ENCODE peak calls at places on chromosome 11, in four cellular contexts. K is aorta, T is tibial artery, U is neuronal stem cell. I is an unnamed sample.

GRCh38 chr11:73218106-73218829 is at the start of gene P2RY2:
- DNase-seq in K (peak; percentile 92), T (peak; percentile 87), U (peak; percentile 67), I (no peak)

GRCh38 chr11:126476977-126477376 is 121.5 kb downstream of the ST3GAL4 start:
- DNase-seq in K (no peak), T (no peak), U (no peak), I (no peak)

GRCh38 chr11:130087294-130087926 is 17.7 kb downstream of the APLP2 start:
- DNase-seq in K (no peak), T (no peak), U (no peak), I (no peak)

GRCh38 chr11:107752954-107753822 is 41.3 kb upstream of the SLN start:
- DNase-seq in K (no peak), T (no peak), U (no peak), I (no peak)

GRCh38 chr11:77411238-77411637 is 62.7 kb downstream of the PAK1 start:
- DNase-seq in K (no peak), T (peak; percentile 65), U (no peak), I (peak; percentile 9)

GRCh38 chr11:74570266-74571061 is 21.9 kb upstream of the POLD3 start:
- DNase-seq in K (no peak), T (no peak), U (peak; percentile 37), I (no peak)

GRCh38 chr11:47689480-47689879 is 25.7 kb downstream of the AGBL2 start:
- DNase-seq in K (no peak), T (no peak), U (no peak), I (no peak)

GRCh38 chr11:100757636-100758035 is 70.5 kb downstream of the ARHGAP42 start:
- DNase-seq in K (no peak), T (no peak), U (no peak), I (no peak)

GRCh38 chr11:120832609-120833221 is 191.2 kb upstream of the TBCEL start:
- DNase-seq in K (no peak), T (no peak), U (peak; percentile 32), I (no peak)

GRCh38 chr11:15816270-15816871 is 540.0 kb downstream of the SOX6 start:
- DNase-seq in K (no peak), T (peak; percentile 77), U (no peak), I (no peak)

GRCh38 chr11:26665946-26666345 is 55.9 kb downstream of the SLC5A12 start:
- DNase-seq in K (no peak), T (no peak), U (no peak), I (no peak)

GRCh38 chr11:86427441-86427840 is 52.8 kb downstream of the CCDC81 start:
- DNase-seq in K (no peak), T (no peak), U (no peak), I (no peak)

GRCh38 chr11:29755474-29755873 is 261.4 kb downstream of the KCNA4 start:
- DNase-seq in K (peak; percentile 48), T (no peak), U (no peak), I (no peak)

GRCh38 chr11:20599424-20600346 is at the start of gene SLC6A5:
- DNase-seq in K (no peak), T (no peak), U (peak; percentile 85), I (no peak)

GRCh38 chr11:73797457-73797856 is 9.8 kb downstream of the MRPL48 start:
- DNase-seq in K (no peak), T (no peak), U (no peak), I (peak; percentile 74)

GRCh38 chr11:2481253-2481652 is 36.4 kb downstream of the KCNQ1 start:
- DNase-seq in K (no peak), T (no peak), U (no peak), I (no peak)

GRCh38 chr11:13983081-13983751 is 20.7 kb downstream of the SPON1 start:
- DNase-seq in K (peak; percentile 62), T (no peak), U (no peak), I (no peak)

GRCh38 chr11:102446606-102447005 is 6.0 kb downstream of the TMEM123 start:
- DNase-seq in K (no peak), T (no peak), U (no peak), I (no peak)

GRCh38 chr11:86978756-86979608 is 23.8 kb upstream of the FZD4 start:
- DNase-seq in K (no peak), T (no peak), U (no peak), I (no peak)

GRCh38 chr11:102683277-102683676 is 22.3 kb downstream of the MMP27 start:
- DNase-seq in K (no peak), T (no peak), U (no peak), I (no peak)

GRCh38 chr11:120126543-120126942 is 11.4 kb downstream of the TRIM29 start:
- DNase-seq in K (no peak), T (no peak), U (no peak), I (no peak)

GRCh38 chr11:61921446-61921845 is 4.1 kb upstream of the RAB3IL1 start:
- DNase-seq in K (peak; percentile 37), T (no peak), U (no peak), I (peak; percentile 17)

GRCh38 chr11:1112351-1113191 is 37.9 kb downstream of the MUC2 start:
- DNase-seq in K (peak; percentile 57), T (peak; percentile 44), U (no peak), I (no peak)

GRCh38 chr11:64923944-64924909 is at the start of gene PPP2R5B:
- DNase-seq in K (peak; percentile 97), T (peak; percentile 97), U (peak; percentile 80), I (peak; percentile 93)

GRCh38 chr11:64925536-64926449 is 1.3 kb downstream of the PPP2R5B start:
- DNase-seq in K (peak; percentile 78), T (no peak), U (no peak), I (no peak)

GRCh38 chr11:64921384-64921783 is 3.1 kb upstream of the PPP2R5B start:
- DNase-seq in K (no peak), T (no peak), U (no peak), I (no peak)

GRCh38 chr11:64924910-64925284 is 408 bp downstream of the PPP2R5B start:
- DNase-seq in K (no peak), T (no peak), U (no peak), I (no peak)

DNA sequence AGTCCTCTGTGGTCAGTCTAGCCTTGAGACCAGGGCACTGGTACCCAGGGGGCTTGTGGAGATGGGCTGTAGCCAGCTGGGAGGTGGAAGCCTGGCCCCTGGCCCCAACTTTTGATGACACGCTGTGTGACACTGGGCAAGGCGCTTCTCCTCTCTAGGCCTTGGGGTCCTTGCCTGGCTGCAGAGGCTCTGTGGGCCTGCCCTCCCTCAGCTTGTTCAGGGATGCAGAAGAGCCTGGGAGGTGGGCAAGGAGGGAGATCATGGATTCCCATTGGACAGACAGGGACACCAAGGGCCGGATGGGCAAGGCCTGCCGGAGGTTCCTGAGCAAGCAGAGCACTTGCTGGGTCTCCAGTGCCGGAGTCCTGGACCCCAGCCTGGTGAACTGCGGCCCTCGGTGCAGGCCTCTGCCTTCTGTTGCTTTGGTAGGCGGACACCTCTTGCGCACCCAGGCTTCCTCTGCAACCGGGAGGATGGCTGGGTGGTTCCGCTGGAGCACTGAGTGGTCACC is 1.3 kb upstream of the PPP2R5B start:
- DNase-seq in K (no peak), T (no peak), U (no peak), I (no peak)
- H3K4me3 ChIP-seq in K (no peak overlapping the region), T (no peak overlapping the region), U (no peak overlapping the region), I (peak overlapping the region; percentile 80)

GRCh38 chr11:66619080-66619554 is 2.7 kb downstream of the RBM14 start:
- DNase-seq in K (no peak), T (no peak), U (no peak), I (no peak)
- H3K4me3 ChIP-seq in K (peak overlapping the region; percentile 14), T (peak overlapping the region; percentile 92), U (peak overlapping the region; percentile 84), I (peak overlapping the region; percentile 93)

GRCh38 chr11:124896071-124896750 is 1.5 kb downstream of the ROBO4 start:
- DNase-seq in K (no peak), T (peak; percentile 63), U (no peak), I (no peak)
- H3K4me3 ChIP-seq in K (no peak overlapping the region), T (peak overlapping the region; percentile 4), U (no peak overlapping the region), I (peak overlapping the region; percentile 30)

DNA sequence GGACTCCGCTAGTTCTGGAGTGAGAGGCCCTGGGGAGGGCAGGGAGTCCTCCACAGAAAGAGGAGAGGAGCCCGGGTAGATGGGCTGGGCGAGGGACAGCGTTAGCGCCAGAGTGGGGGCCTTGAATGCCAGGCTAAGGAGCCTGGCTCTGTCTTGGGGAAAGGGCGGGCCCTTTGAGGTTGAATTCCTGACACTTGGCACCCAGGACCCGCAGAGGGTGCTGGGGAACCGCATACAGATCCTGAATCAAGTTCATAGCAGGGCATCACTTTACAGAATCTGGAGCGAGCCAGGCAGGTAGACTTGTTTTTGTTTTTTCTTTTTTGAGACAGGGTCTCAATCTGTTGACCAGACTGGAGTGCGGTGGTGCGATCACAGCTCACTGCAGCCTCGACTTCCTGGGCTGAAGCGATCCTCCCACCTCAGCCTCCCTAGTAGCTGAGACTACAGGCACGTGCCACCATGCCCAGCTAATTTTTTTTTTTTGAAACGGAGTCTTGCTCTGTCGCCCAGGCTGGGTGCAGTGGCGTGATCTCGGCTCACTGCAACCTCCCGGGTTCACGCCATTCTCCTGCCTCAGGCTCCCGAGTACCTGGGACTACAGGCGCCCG is 6.0 kb downstream of the CARNS1 start:
- DNase-seq in K (no peak), T (no peak), U (no peak), I (no peak)
- H3K4me3 ChIP-seq in K (no peak overlapping the region), T (peak overlapping the region; percentile 64), U (peak overlapping the region; percentile 67), I (peak overlapping the region; percentile 55)

DNA sequence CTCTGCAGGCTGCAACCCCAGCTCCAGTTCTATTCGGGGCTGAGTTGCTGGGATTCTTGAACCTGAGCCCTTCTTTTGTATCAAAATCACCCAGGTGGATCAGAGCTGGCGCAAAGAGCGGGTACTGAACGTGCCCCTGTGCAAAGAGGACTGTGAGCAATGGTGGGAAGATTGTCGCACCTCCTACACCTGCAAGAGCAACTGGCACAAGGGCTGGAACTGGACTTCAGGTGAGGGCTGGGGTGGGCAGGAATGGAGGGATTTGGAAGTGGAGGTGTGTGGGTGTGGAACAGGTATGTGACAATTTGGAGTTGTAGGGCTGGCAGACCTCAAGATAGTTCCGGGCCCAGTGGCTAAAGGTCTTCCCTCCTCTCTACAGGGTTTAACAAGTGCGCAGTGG is 3.6 kb downstream of the FOLR1 start:
- DNase-seq in K (no peak), T (peak; percentile 31), U (no peak), I (no peak)
- H3K4me3 ChIP-seq in K (no peak overlapping the region), T (no peak overlapping the region), U (no peak overlapping the region), I (no peak overlapping the region)

GRCh38 chr11:110431212-110432073 is 1.7 kb downstream of the FDX1 start:
- DNase-seq in K (no peak), T (no peak), U (no peak), I (no peak)
- H3K4me3 ChIP-seq in K (peak overlapping the region; percentile 1), T (peak overlapping the region; percentile 84), U (peak overlapping the region; percentile 97), I (peak overlapping the region; percentile 83)

DNA sequence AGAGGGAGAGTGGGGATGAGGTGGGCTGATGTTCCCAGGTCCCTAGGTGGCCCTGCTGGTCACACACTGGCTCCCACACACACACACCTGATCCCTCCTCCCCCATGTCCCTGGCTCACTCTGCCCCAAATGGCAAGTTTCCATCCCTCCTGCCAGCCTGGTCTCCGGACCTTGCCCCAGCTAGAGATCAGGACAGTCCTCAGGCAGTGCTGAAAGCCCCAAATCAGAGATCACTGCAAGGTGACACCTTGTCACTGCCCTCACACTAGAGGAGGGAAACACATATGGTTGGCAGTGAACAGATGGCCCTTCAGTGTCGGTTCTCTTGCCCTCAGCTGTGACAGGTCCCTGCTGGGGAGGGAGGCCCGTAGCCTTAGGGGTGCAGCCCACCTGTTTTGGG is 7.6 kb downstream of the TMPRSS5 start:
- DNase-seq in K (no peak), T (no peak), U (no peak), I (no peak)
- H3K4me3 ChIP-seq in K (no peak overlapping the region), T (no peak overlapping the region), U (no peak overlapping the region), I (no peak overlapping the region)